ENCODE peak calls at places on chromosomes 11 and 22, in seven cellular contexts. S, G, E, M, T, P and L are unnamed samples.

GRCh38 chr11:121615506-121615905 is 162.7 kb upstream of the SORL1-AS1 start:
- DNase-seq in E (peak; percentile 82), T (no peak), S (no peak), P (no peak), G (peak; percentile 17), M (no peak), L (no peak)

GRCh38 chr22:37638351-37639069 is 959 bp upstream of the SH3BP1 start:
- DNase-seq in T (peak; percentile 36), G (no peak), S (no peak), E (no peak), P (no peak), M (no peak), L (peak; percentile 45)

GRCh38 chr11:61049066-61049382 is 53.3 kb upstream of the CD5 start:
- DNase-seq in P (no peak), S (no peak), E (no peak), G (no peak), M (no peak), T (no peak), L (no peak)

GRCh38 chr22:20977019-20977418 is 5.1 kb upstream of the LZTR1 start:
- DNase-seq in P (no peak), G (no peak), M (no peak), E (no peak), T (no peak), S (no peak), L (no peak)

GRCh38 chr11:71080239-71081097 is 171.9 kb downstream of the SHANK2 start:
- DNase-seq in S (peak; percentile 75), P (peak; percentile 51), E (peak; percentile 58), T (peak; percentile 89), M (peak; percentile 88), G (peak; percentile 56), L (peak; percentile 80)

GRCh38 chr22:21450858-21451331 is 16.3 kb upstream of the TMEM191C start:
- DNase-seq in M (no peak), E (no peak), T (no peak), P (no peak), G (no peak), S (no peak), L (peak; percentile 3)

GRCh38 chr11:125165111-125165663 is 636 bp downstream of the PKNOX2 start:
- DNase-seq in S (peak; percentile 29), M (peak; percentile 73), P (peak; percentile 10), G (peak; percentile 66), T (peak; percentile 75), E (peak; percentile 24), L (no peak)

GRCh38 chr11:95585752-95586077 is 203.9 kb downstream of the FAM76B start:
- DNase-seq in E (no peak), G (no peak), M (no peak), T (no peak), S (no peak), P (no peak), L (no peak)

GRCh38 chr22:48422900-48423480 is 1404.7 kb downstream of the BRD1 start:
- DNase-seq in P (no peak), M (no peak), S (no peak), T (no peak), G (no peak), E (no peak), L (no peak)

GRCh38 chr11:115548878-115549528 is 44.8 kb upstream of the CADM1 start:
- DNase-seq in E (no peak), G (no peak), M (peak; percentile 60), S (no peak), T (peak; percentile 86), P (no peak), L (peak; percentile 92)

GRCh38 chr11:11841121-11841604 is 609 bp upstream of the USP47 start:
- DNase-seq in G (no peak), E (no peak), M (no peak), T (no peak), S (no peak), P (no peak), L (peak; percentile 43)

GRCh38 chr11:2883717-2884423 is 1.7 kb downstream of the CDKN1C start:
- DNase-seq in T (no peak), G (peak; percentile 38), P (no peak), M (no peak), S (no peak), E (no peak), L (no peak)

GRCh38 chr11:16758382-16759024 is 20.1 kb downstream of the C11orf58 start:
- DNase-seq in G (no peak), T (no peak), M (no peak), P (no peak), S (no peak), E (no peak), L (no peak)

GRCh38 chr11:125170001-125170405 is 5.5 kb downstream of the PKNOX2 start:
- DNase-seq in M (no peak), G (no peak), P (no peak), E (peak; percentile 19), S (no peak), T (peak; percentile 61), L (no peak)

GRCh38 chr11:109432105-109432504 is 10.1 kb downstream of the C11orf87 start:
- DNase-seq in G (no peak), M (no peak), T (no peak), E (peak; percentile 60), P (no peak), S (no peak), L (no peak)

GRCh38 chr11:69210660-69211035 is 54.9 kb downstream of the SMIM38 start:
- DNase-seq in P (no peak), G (no peak), M (no peak), S (no peak), T (no peak), E (no peak), L (no peak)
- H3K4ac ChIP-seq in P (no peak overlapping the region), G (no peak overlapping the region), M (no peak overlapping the region), S (no peak overlapping the region), T (no peak overlapping the region), E (no peak overlapping the region), L (no peak overlapping the region)

DNA sequence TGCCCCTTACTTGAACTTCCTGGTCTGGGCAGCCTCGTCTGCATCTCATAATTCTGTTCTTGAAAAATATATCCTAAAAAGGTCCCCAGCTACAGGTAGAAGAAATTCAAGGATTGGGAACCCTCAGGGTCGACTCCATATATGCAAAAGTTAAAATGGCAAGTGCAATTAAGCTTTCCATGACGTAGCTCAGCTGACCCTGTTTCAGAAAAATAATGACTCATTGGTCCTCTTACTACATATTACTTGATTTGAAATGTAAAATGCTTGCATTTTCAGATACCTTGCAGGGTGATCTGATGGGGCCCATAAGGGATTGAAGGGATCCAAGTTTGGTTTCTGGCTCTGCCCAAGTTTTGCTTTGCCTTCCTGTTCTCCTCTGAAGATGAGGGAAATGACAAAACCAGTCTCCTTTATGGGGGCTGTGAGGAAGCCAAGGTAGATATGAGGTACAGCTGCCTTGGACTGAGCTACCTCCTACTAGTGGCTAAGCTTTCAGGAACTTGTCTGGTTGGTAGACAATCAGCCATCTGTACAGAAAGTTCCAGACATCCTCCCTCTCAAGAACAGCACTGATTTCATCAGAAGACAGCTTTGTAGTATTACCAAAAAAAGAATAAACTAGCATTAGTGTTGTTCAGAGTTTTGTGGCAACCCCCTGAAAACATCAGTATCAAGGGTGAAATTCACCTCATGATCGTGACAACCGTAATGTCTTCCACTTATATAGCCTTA is 177.3 kb downstream of the DBX1 start:
- DNase-seq in T (no peak), E (peak; percentile 52), S (no peak), P (no peak), M (no peak), G (peak; percentile 58), L (no peak)
- H3K4ac ChIP-seq in T (no peak overlapping the region), E (peak overlapping the region; percentile 39), S (no peak overlapping the region), P (no peak overlapping the region), M (no peak overlapping the region), G (no peak overlapping the region), L (no peak overlapping the region)

DNA sequence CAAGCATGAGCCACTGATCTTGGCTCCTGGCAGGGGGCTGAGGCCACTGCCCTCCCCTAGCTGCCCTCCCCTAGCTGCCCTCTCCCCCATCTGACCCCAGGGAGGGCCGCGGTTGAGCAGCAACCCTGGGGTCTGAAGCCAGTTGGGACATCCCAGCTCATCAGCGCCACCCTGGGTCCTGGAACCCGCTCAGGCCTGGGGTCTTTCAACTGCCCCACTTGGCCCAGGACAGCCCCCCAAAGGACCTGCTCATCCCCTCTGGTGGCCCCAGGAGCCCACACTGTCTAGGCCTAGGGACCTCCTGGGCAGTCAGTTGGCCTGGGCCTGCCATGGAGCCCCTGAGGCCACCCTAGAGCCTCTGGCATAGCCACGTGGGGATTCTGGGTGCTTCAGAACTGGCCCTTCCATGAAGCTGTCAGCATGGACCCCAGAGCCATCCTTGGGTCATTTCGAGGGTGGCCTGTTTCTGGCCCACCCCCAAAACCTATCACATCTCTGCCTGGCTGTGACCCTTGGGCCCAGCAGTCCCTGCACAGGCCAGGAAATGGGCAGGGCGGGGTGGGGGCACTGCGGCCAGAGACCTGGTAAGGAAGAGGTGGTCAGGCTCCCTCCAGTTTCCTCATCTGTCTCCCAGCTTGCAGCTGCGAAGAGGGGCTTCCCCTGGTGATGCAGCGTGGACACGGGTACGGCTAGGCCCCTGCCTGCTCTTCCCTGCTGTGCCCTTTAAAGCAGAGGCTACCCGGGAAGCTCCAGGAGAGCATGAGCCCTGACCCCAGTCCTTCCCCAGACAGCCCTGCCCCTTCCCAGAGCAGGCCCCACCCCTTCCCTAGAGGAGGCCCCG is 37.9 kb downstream of the MUC2 start:
- DNase-seq in P (no peak), M (no peak), S (no peak), E (no peak), T (no peak), G (no peak), L (no peak)
- H3K4ac ChIP-seq in P (no peak overlapping the region), M (no peak overlapping the region), S (peak overlapping the region; percentile 11), E (no peak overlapping the region), T (no peak overlapping the region), G (no peak overlapping the region), L (no peak overlapping the region)

GRCh38 chr11:84543367-84544159 is 1083.6 kb downstream of the DLG2 start:
- DNase-seq in T (peak; percentile 82), G (no peak), M (peak; percentile 88), P (no peak), E (no peak), S (peak; percentile 23), L (peak; percentile 78)

GRCh38 chr11:84536456-84536855 is 1090.7 kb downstream of the DLG2 start:
- DNase-seq in G (no peak), T (no peak), S (no peak), P (no peak), E (no peak), M (no peak), L (no peak)

DNA sequence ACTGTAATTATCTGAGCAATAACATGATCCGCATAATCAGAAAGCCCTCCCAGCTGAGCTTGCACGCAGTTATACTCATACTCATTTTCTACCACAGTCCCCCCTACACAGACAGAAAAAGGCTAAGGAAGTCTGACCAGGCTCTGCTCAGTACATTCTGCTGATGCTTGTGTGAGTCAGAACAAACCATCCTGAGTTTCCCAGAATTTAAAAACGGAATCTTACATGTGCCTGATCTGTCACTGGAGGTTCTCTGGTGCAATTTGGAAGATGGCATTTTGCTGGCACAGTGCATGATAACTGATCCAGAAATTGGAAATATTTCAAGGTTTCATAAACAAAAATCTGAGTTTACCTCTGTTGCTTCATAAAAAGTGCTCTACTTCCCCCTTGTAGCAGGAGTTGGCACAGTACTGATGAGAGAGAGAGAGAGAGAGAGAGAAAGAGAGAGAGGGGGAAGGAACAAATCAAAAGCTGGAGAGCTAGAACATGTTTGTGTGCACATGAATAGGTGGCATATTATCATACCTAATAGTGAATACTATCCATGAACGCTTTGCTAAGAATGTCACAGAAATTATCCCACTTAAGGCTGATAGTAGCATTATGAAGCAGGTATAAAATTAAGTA is 1085.3 kb downstream of the DLG2 start:
- DNase-seq in E (no peak), S (no peak), P (no peak), T (no peak), M (no peak), G (no peak), L (no peak)
- H3K4ac ChIP-seq in E (no peak overlapping the region), S (no peak overlapping the region), P (no peak overlapping the region), T (no peak overlapping the region), M (no peak overlapping the region), G (no peak overlapping the region), L (no peak overlapping the region)